ENCODE peak calls at places on chromosome 10, in four cellular contexts. One of them, this sample, is unnamed.

GRCh38 chr10:15426558-15426957 is 55.5 kb upstream of the FAM171A1 start:
- DNase-seq in HCT116: no peak
- DNase-seq in K562: no peak
- DNase-seq in HepG2: no peak
- DNase-seq in this sample: no peak

GRCh38 chr10:124152139-124152780 is 58.9 kb upstream of the CHST15 start:
- DNase-seq in HCT116: peak
- DNase-seq in HepG2: peak
- DNase-seq in K562: no peak
- DNase-seq in this sample: no peak

GRCh38 chr10:72009430-72010081 is 45.4 kb downstream of the CHST3 start:
- DNase-seq in HepG2: no peak
- DNase-seq in HCT116: no peak
- DNase-seq in K562: no peak
- DNase-seq in this sample: peak

GRCh38 chr10:24947304-24948097 is 4.9 kb downstream of the PRTFDC1 start:
- DNase-seq in HCT116: no peak
- DNase-seq in K562: no peak
- DNase-seq in HepG2: no peak
- DNase-seq in this sample: no peak

GRCh38 chr10:680146-680545 is 9.3 kb downstream of the DIP2C start:
- DNase-seq in HCT116: no peak
- DNase-seq in K562: no peak
- DNase-seq in HepG2: no peak
- DNase-seq in this sample: no peak

GRCh38 chr10:31803606-31804195 is 124.9 kb downstream of the ARHGAP12 start:
- DNase-seq in HCT116: no peak
- DNase-seq in K562: no peak
- DNase-seq in HepG2: no peak
- DNase-seq in this sample: no peak

GRCh38 chr10:122139226-122139625 is 131.9 kb upstream of the BTBD16 start:
- DNase-seq in HCT116: no peak
- DNase-seq in K562: no peak
- DNase-seq in HepG2: no peak
- DNase-seq in this sample: peak

GRCh38 chr10:112389147-112389822 is 15.4 kb downstream of the ACSL5 start:
- DNase-seq in HepG2: peak
- DNase-seq in K562: no peak
- DNase-seq in HCT116: peak
- DNase-seq in this sample: no peak

GRCh38 chr10:77237120-77237519 is 400.5 kb downstream of the KCNMA1 start:
- DNase-seq in K562: no peak
- DNase-seq in HepG2: no peak
- DNase-seq in HCT116: no peak
- DNase-seq in this sample: no peak

GRCh38 chr10:71975087-71975890 is 11.1 kb downstream of the CHST3 start:
- DNase-seq in HepG2: no peak
- DNase-seq in HCT116: no peak
- DNase-seq in K562: no peak
- DNase-seq in this sample: no peak

GRCh38 chr10:44788820-44789167 is 122.3 kb upstream of the TMEM72 start:
- DNase-seq in HCT116: no peak
- DNase-seq in K562: no peak
- DNase-seq in HepG2: no peak
- DNase-seq in this sample: no peak

GRCh38 chr10:106401161-106401560 is 763.3 kb downstream of the SORCS1 start:
- DNase-seq in HCT116: no peak
- DNase-seq in K562: no peak
- DNase-seq in HepG2: no peak
- DNase-seq in this sample: no peak

GRCh38 chr10:79298403-79299244 is 48.6 kb upstream of the PPIF start:
- DNase-seq in HepG2: peak
- DNase-seq in K562: peak
- DNase-seq in HCT116: peak
- DNase-seq in this sample: no peak

GRCh38 chr10:18231480-18231879 is 91.3 kb downstream of the CACNB2 start:
- DNase-seq in K562: no peak
- DNase-seq in HCT116: no peak
- DNase-seq in HepG2: no peak
- DNase-seq in this sample: no peak

GRCh38 chr10:571643-572042 is 117.8 kb downstream of the DIP2C start:
- DNase-seq in K562: no peak
- DNase-seq in HepG2: no peak
- DNase-seq in HCT116: no peak
- DNase-seq in this sample: no peak

GRCh38 chr10:8444630-8445029 is 390.1 kb downstream of the GATA3 start:
- DNase-seq in K562: no peak
- DNase-seq in HepG2: no peak
- DNase-seq in HCT116: no peak
- DNase-seq in this sample: peak

GRCh38 chr10:16967000-16967865 is 150.0 kb upstream of the RSU1 start:
- DNase-seq in HepG2: no peak
- DNase-seq in K562: no peak
- DNase-seq in HCT116: no peak
- DNase-seq in this sample: no peak

GRCh38 chr10:35640951-35641429 is 1.1 kb downstream of the FZD8 start:
- DNase-seq in K562: no peak
- DNase-seq in HepG2: peak
- DNase-seq in HCT116: peak
- DNase-seq in this sample: peak

GRCh38 chr10:77458986-77459590 is 178.5 kb downstream of the KCNMA1 start:
- DNase-seq in K562: no peak
- DNase-seq in HCT116: no peak
- DNase-seq in HepG2: no peak
- DNase-seq in this sample: no peak

GRCh38 chr10:84423729-84424128 is 95.3 kb downstream of the CCSER2 start:
- DNase-seq in HepG2: no peak
- DNase-seq in K562: no peak
- DNase-seq in HCT116: no peak
- DNase-seq in this sample: no peak

GRCh38 chr10:89773081-89773480 is 71.7 kb downstream of the KIF20B start:
- DNase-seq in K562: no peak
- DNase-seq in HepG2: no peak
- DNase-seq in HCT116: no peak
- DNase-seq in this sample: no peak

GRCh38 chr10:124119933-124120332 is 26.5 kb upstream of the CHST15 start:
- DNase-seq in K562: no peak
- DNase-seq in HepG2: no peak
- DNase-seq in HCT116: no peak
- DNase-seq in this sample: no peak

GRCh38 chr10:133440633-133441285 is 13.0 kb upstream of the SCART1 start:
- DNase-seq in HepG2: no peak
- DNase-seq in HCT116: no peak
- DNase-seq in K562: no peak
- DNase-seq in this sample: no peak

GRCh38 chr10:104309980-104310978 is 28.0 kb downstream of the ITPRIP start:
- DNase-seq in HepG2: no peak
- DNase-seq in K562: no peak
- DNase-seq in HCT116: no peak
- DNase-seq in this sample: no peak

GRCh38 chr10:59037506-59037905 is 138.9 kb upstream of the PHYHIPL start:
- DNase-seq in HCT116: no peak
- DNase-seq in HepG2: peak
- DNase-seq in K562: no peak
- DNase-seq in this sample: no peak

GRCh38 chr10:59037018-59037389 is 139.4 kb upstream of the PHYHIPL start:
- DNase-seq in HCT116: no peak
- DNase-seq in HepG2: no peak
- DNase-seq in K562: no peak
- DNase-seq in this sample: no peak

GRCh38 chr10:59033622-59034021 is 142.8 kb upstream of the PHYHIPL start:
- DNase-seq in HepG2: no peak
- DNase-seq in HCT116: no peak
- DNase-seq in K562: no peak
- DNase-seq in this sample: no peak

DNA sequence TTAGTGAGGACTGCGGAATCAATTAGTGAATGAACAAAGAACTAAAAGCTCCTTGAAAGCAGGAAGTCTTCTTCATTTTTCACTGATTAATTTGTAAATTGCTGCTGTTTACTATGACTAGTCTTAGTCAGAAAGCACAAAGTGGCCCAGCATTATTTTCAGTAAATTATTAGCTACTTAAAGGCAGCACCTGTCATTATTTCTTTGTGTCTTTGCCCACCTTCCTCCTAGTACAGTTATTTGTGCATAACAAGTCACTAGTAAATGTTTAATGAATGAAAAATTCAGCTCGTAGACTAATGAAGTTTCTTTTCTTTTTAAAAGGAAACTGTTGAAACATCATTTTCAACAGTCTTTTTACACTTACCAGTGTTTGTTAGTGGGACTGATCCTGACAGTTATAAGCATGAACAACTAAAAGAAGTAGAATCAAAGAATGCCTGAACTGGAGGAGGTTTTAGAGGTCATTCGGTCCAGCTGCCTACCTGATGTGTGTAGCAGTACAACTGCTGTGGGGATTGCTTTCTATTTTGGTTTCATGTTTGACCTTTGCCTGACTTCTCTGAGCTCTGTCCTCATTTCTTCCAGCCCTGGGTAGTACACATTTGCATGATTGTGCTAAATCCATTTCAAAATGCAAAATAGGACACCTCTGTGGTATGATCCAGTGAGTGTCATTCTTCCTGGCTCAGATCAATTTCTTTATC is 140.0 kb upstream of the PHYHIPL start:
- DNase-seq in K562: no peak
- DNase-seq in HCT116: no peak
- DNase-seq in HepG2: peak
- DNase-seq in this sample: no peak
- TF ChIP-seq REST in K562: no peak
- TF ChIP-seq REST in HCT116: no peak
- TF ChIP-seq REST in HepG2: no peak
- TF ChIP-seq REST in this sample: no peak

GRCh38 chr10:48765039-48765438 is 80.4 kb downstream of the WDFY4 start:
- DNase-seq in K562: no peak
- DNase-seq in HepG2: no peak
- DNase-seq in HCT116: no peak
- DNase-seq in this sample: no peak
- TF ChIP-seq ELF1 in K562: no peak
- TF ChIP-seq ELF1 in HepG2: no peak
- TF ChIP-seq ELF1 in HCT116: no peak
- TF ChIP-seq ELF1 in this sample: no peak

DNA sequence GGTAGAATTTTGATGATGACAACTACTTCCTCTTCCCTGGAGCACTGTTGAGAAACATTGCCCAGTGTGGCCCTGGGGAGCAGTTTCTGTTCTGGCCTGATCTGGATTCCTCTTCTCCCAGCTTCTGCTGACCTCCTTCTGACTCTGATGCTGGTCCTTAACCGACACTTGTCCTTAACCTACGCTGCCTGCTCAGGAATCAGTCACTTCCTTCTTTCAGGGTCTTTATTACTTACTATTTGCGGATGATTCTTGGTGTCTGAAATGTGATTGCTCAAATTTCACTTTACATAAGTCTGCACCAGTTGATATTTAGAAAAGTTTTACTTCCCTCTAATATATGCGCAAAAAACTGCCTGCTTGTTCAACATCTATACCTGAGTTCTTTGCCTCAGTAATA is 164.1 kb downstream of the PTEN start:
- DNase-seq in K562: no peak
- DNase-seq in HepG2: no peak
- DNase-seq in HCT116: no peak
- DNase-seq in this sample: no peak
- TF ChIP-seq REST in K562: no peak
- TF ChIP-seq REST in HepG2: no peak
- TF ChIP-seq REST in HCT116: no peak
- TF ChIP-seq REST in this sample: no peak

DNA sequence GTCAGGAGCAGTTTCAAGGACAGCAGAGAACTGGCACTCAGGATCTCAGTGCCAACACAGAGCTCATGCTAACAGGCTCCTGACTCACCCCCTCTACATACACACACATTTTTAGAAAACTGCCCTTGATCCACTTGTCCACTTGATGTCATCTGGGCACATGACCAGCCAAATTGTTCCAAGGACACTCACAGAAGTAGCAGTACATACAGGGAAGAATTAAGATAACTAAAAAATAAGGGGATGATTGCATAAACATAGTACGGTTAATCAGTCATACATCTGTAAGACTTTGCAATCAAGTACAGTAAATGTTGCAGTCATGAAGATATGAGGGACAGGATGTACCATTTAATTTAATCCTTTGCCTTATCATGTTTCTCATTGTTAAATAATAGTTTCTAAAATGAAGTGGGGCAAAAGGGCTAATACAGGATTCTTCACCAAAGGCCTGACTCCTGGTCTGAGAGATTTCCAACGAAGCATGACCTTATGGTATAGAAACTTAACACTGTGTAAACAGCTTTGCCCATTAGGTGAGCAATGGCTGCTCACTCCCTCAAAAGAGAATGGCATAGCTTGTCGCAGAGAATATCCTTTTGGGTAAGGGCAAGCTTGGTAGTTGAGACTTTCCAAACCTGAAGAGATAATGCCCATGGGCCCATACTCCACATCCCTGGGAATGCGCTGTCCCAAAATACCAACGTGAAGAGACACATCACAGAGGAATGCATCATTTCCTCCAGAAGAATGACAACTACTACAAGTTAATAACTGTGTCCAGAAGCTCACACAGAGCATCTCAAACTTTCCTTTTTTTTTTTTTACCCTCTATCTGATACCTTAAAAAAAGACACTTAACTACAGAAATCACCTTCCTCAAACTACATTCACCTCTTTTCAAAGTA is 94.1 kb downstream of the ARMH3 start:
- DNase-seq in HepG2: no peak
- DNase-seq in K562: no peak
- DNase-seq in HCT116: no peak
- DNase-seq in this sample: no peak
- TF ChIP-seq ELF1 in HepG2: no peak
- TF ChIP-seq ELF1 in K562: no peak
- TF ChIP-seq ELF1 in HCT116: no peak
- TF ChIP-seq ELF1 in this sample: no peak

GRCh38 chr10:3782456-3783312 is 2.3 kb downstream of the KLF6 start:
- DNase-seq in HepG2: peak
- DNase-seq in K562: peak
- DNase-seq in HCT116: no peak
- DNase-seq in this sample: peak
- TF ChIP-seq REST in HepG2: no peak
- TF ChIP-seq REST in K562: no peak
- TF ChIP-seq REST in HCT116: no peak
- TF ChIP-seq REST in this sample: peak

GRCh38 chr10:60549686-60550085 is 160.0 kb upstream of the ANK3 start:
- DNase-seq in K562: no peak
- DNase-seq in HCT116: peak
- DNase-seq in HepG2: peak
- DNase-seq in this sample: no peak
- TF ChIP-seq ELF1 in K562: no peak
- TF ChIP-seq ELF1 in HCT116: no peak
- TF ChIP-seq ELF1 in HepG2: no peak
- TF ChIP-seq ELF1 in this sample: no peak

This sample was measured in SK-N-SH.